ENCODE peak calls at places on chromosome 1, in four cellular contexts. L, B, W and T are unnamed samples.

GRCh38 chr1:111242805-111243523 is 15.5 kb downstream of the CHI3L2 start:
- DNase-seq in L (no peak), W (no peak), B (no peak), T (no peak)

GRCh38 chr1:2528966-2529750 is 905 bp downstream of the HES5 start:
- DNase-seq in W (no peak), L (no peak), B (no peak), T (no peak)

GRCh38 chr1:39369568-39369967 is 121.9 kb upstream of the BMP8A start:
- DNase-seq in W (no peak), L (no peak), B (no peak), T (no peak)

GRCh38 chr1:65792671-65793358 is at the start of gene PDE4B:
- DNase-seq in L (no peak), W (no peak), B (peak; percentile 55), T (peak; percentile 21)

GRCh38 chr1:77175230-77175844 is 43.9 kb downstream of the PIGK start:
- DNase-seq in W (no peak), B (peak; percentile 24), L (no peak), T (peak; percentile 58)

GRCh38 chr1:29264773-29265389 is 28.6 kb downstream of the PTPRU start:
- DNase-seq in B (peak; percentile 68), L (no peak), W (no peak), T (peak; percentile 77)

GRCh38 chr1:211751438-211751837 is 76.0 kb upstream of the NEK2 start:
- DNase-seq in L (no peak), B (no peak), W (no peak), T (no peak)

GRCh38 chr1:18249691-18250090 is 142.1 kb downstream of the IGSF21 start:
- DNase-seq in L (no peak), W (no peak), B (no peak), T (no peak)

GRCh38 chr1:62286778-62287224 is 32.4 kb downstream of the KANK4 start:
- DNase-seq in W (no peak), B (no peak), L (no peak), T (no peak)

GRCh38 chr1:23913212-23913880 is at the start of gene CNR2:
- DNase-seq in L (no peak), W (no peak), B (no peak), T (no peak)

GRCh38 chr1:17315542-17316130 is 7.6 kb downstream of the PADI4 start:
- DNase-seq in W (peak; percentile 80), B (no peak), L (no peak), T (no peak)

GRCh38 chr1:248871837-248872401 is 13.0 kb upstream of the ZNF692 start:
- DNase-seq in B (no peak), W (no peak), L (no peak), T (no peak)

GRCh38 chr1:42860339-42861013 is 14.1 kb downstream of the ZNF691 start:
- DNase-seq in W (no peak), B (no peak), L (no peak), T (no peak)
- TF ChIP-seq CTCF in W (no peak), B (no peak), L (peak; percentile 16), T (peak; percentile 4)

DNA sequence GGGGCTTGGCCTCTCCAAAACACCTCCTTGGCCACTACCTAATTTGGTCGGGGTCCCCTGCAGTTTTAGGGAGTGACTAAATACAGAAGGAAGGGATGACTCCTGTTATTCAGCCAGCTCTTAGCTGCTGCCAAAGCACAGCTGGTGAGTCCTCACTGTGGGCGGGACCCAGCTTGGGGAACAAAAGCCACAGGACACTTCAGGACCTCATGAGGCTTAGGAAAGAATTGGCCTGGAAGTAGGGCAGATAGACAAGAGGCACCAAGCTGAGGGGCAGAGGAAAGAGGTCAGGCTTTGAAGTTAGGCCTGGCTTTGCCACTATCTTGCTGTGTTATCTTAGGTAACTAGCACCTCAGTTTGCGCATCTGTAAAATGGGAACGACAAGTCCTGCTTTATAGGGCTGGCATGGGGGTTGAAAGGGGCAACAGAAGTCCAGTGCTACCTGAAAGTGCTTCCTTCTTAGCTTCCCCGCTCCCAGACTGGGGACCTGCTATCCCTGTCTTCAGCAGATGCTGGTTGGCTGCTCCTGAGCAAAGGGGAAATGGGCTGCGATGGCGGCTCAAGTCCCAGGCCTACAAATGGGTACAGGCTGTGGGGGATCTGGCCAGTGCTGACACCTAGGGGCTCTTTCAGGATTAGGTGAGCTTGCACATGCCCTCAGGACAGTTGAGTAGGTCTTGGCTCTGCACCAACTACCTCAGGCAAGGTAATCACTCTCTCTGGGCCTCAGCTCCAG is 15.7 kb downstream of the IFI6 start:
- DNase-seq in W (peak; percentile 95), L (peak; percentile 47), B (peak; percentile 72), T (peak; percentile 88)
- H3K4me3 ChIP-seq in W (no peak overlapping the region), L (no peak overlapping the region), B (no peak overlapping the region), T (no peak overlapping the region)

GRCh38 chr1:70221241-70222077 is at the start of gene SRSF11:
- DNase-seq in L (peak; percentile 38), W (peak; percentile 99), B (peak; percentile 94), T (peak; percentile 91)
- TF ChIP-seq CTCF in L (peak; percentile 8), W (no peak), B (no peak), T (no peak)

GRCh38 chr1:110068646-110069301 is 1.7 kb downstream of the ALX3 start:
- DNase-seq in W (no peak), L (no peak), B (no peak), T (no peak)

GRCh38 chr1:110067957-110068645 is 2.4 kb downstream of the ALX3 start:
- DNase-seq in B (peak; percentile 32), L (no peak), W (no peak), T (no peak)

GRCh38 chr1:110069302-110070281 is 880 bp downstream of the ALX3 start:
- DNase-seq in B (no peak), W (no peak), L (no peak), T (no peak)

GRCh38 chr1:110065841-110066240 is 4.6 kb downstream of the ALX3 start:
- DNase-seq in L (no peak), B (no peak), W (no peak), T (no peak)

GRCh38 chr1:110067429-110067956 is 3.0 kb downstream of the ALX3 start:
- DNase-seq in W (no peak), L (no peak), B (no peak), T (no peak)
- H3K4me3 ChIP-seq in W (no peak overlapping the region), L (peak overlapping the region; percentile 43), B (no peak overlapping the region), T (no peak overlapping the region)